ENCODE peak calls at places on chromosomes 1 and 21, in eight cellular contexts. F, T, A, S, C, J, Y and V are unnamed samples.
A peak's percentile ranks its signal among the peaks of the same experiment; 100 is the strongest.

GRCh38 chr1:202579806-202580205 is 130.4 kb downstream of the SYT2 start:
- DNase-seq in Y (no peak), A (no peak), C (no peak), T (no peak), J (no peak), S (no peak), F (peak; percentile 93), V (peak; percentile 41)

GRCh38 chr1:235679644-235680043 is 30.1 kb upstream of the GNG4 start:
- DNase-seq in T (no peak), S (no peak), F (no peak), A (no peak), C (no peak), J (no peak), Y (no peak), V (no peak)

GRCh38 chr1:212313616-212314015 is 28.4 kb downstream of the PPP2R5A start:
- DNase-seq in A (no peak), T (no peak), C (no peak), J (no peak), Y (no peak), F (peak; percentile 76), S (no peak), V (no peak)

GRCh38 chr1:145871994-145872411 is 13.1 kb upstream of the PIAS3 start:
- DNase-seq in S (no peak), J (peak; percentile 58), A (peak; percentile 41), C (no peak), F (peak; percentile 66), T (no peak), Y (peak; percentile 32), V (no peak)

GRCh38 chr1:47692196-47692595 is 254.4 kb downstream of the FOXD2 start:
- DNase-seq in Y (no peak), A (no peak), S (no peak), C (no peak), T (no peak), F (no peak), J (no peak), V (no peak)

GRCh38 chr1:41152622-41153044 is 89.5 kb downstream of the SCMH1 start:
- DNase-seq in Y (no peak), F (peak; percentile 91), A (no peak), T (no peak), C (no peak), S (no peak), J (no peak), V (no peak)

GRCh38 chr1:230518511-230518910 is 92.4 kb upstream of the PGBD5 start:
- DNase-seq in S (no peak), F (no peak), T (no peak), J (no peak), C (no peak), Y (no peak), A (no peak), V (no peak)

GRCh38 chr1:63730211-63730610 is 43.6 kb upstream of the ROR1 start:
- DNase-seq in F (no peak), J (no peak), Y (no peak), A (no peak), C (no peak), T (no peak), S (peak; percentile 72), V (no peak)

GRCh38 chr1:115643219-115643618 is 1.4 kb downstream of the VANGL1 start:
- DNase-seq in S (no peak), T (no peak), F (no peak), A (no peak), C (no peak), J (no peak), Y (no peak), V (no peak)

GRCh38 chr1:13762642-13763041 is 62.7 kb downstream of the PRDM2 start:
- DNase-seq in C (no peak), F (no peak), Y (no peak), T (no peak), S (no peak), A (no peak), J (no peak), V (no peak)

GRCh38 chr1:182476625-182477024 is 26.7 kb downstream of the RGSL1 start:
- DNase-seq in T (no peak), F (no peak), A (no peak), S (no peak), J (no peak), C (no peak), Y (no peak), V (no peak)

GRCh38 chr1:87953732-87954344 is 625.2 kb downstream of the LMO4 start:
- DNase-seq in A (peak; percentile 2), F (peak; percentile 83), C (peak; percentile 62), Y (peak; percentile 24), J (peak; percentile 64), T (peak; percentile 65), S (peak; percentile 19), V (no peak)

GRCh38 chr1:207027221-207027777 is 5.3 kb downstream of the C1orf116 start:
- DNase-seq in S (no peak), C (no peak), Y (no peak), A (no peak), F (peak; percentile 60), J (no peak), T (no peak), V (no peak)

GRCh38 chr1:183622884-183623785 is 12.4 kb downstream of the ARPC5 start:
- DNase-seq in F (peak; percentile 65), J (peak; percentile 71), C (no peak), A (no peak), S (peak; percentile 80), T (peak; percentile 53), Y (peak; percentile 32), V (peak; percentile 7)

GRCh38 chr1:41649445-41650175 is 165.1 kb upstream of the EDN2 start:
- DNase-seq in Y (no peak), C (no peak), F (no peak), T (no peak), S (peak; percentile 25), A (no peak), J (no peak), V (peak; percentile 22)

GRCh38 chr21:45257673-45258341 is 29.9 kb downstream of the POFUT2 start:
- DNase-seq in Y (no peak), F (no peak), T (no peak), C (peak; percentile 15), S (no peak), A (no peak), J (no peak), V (no peak)

GRCh38 chr1:209500993-209501392 is 82.5 kb upstream of the CAMK1G start:
- DNase-seq in F (no peak), T (no peak), C (no peak), S (no peak), J (no peak), A (no peak), Y (no peak), V (no peak)

GRCh38 chr1:162305969-162306368 is 70.7 kb downstream of the SPATA46 start:
- DNase-seq in A (no peak), S (no peak), J (no peak), F (peak; percentile 52), T (no peak), C (no peak), Y (no peak), V (no peak)

GRCh38 chr1:108050911-108051624 is 86.1 kb upstream of the VAV3 start:
- DNase-seq in F (peak; percentile 8), Y (no peak), J (peak; percentile 34), T (no peak), C (no peak), A (no peak), S (peak; percentile 14), V (no peak)

GRCh38 chr1:6635910-6636760 is 11.5 kb downstream of the THAP3 start:
- DNase-seq in C (no peak), S (no peak), T (no peak), Y (no peak), A (no peak), F (no peak), J (no peak), V (no peak)

GRCh38 chr1:53919675-53920066 is 25.7 kb downstream of the DIO1 start:
- DNase-seq in S (no peak), C (no peak), J (peak; percentile 59), T (no peak), Y (no peak), A (no peak), F (no peak), V (no peak)

GRCh38 chr1:225866061-225866844 is 15.9 kb downstream of the TMEM63A start:
- DNase-seq in A (peak; percentile 50), J (peak; percentile 88), T (no peak), C (no peak), S (no peak), Y (peak; percentile 54), F (peak; percentile 83), V (no peak)

GRCh38 chr21:31929548-31929947 is 56.7 kb downstream of the HUNK start:
- DNase-seq in A (no peak), T (no peak), Y (no peak), C (no peak), S (no peak), F (no peak), J (no peak), V (no peak)